ENCODE peak calls at places on chromosomes 5 and 9, in four cellular contexts. One of them, this sample, is unnamed.
A peak's percentile ranks its signal among the peaks of the same experiment; 100 is the strongest.

GRCh38 chr5:317086-317811 is 4.3 kb upstream of the AHRR start:
- DNase-seq in ovary: no peak
- DNase-seq in HCT116: peak; percentile 52
- DNase-seq in transverse colon: peak; percentile 38
- DNase-seq in this sample: no peak

GRCh38 chr5:34918025-34918424 is 2.5 kb downstream of the BRIX1 start:
- DNase-seq in ovary: no peak
- DNase-seq in HCT116: no peak
- DNase-seq in transverse colon: no peak
- DNase-seq in this sample: no peak

GRCh38 chr5:140169410-140169809 is 5.6 kb upstream of the CYSTM1 start:
- DNase-seq in ovary: no peak
- DNase-seq in HCT116: no peak
- DNase-seq in transverse colon: no peak
- DNase-seq in this sample: no peak

GRCh38 chr5:75610201-75610600 is 1.1 kb upstream of the ANKDD1B start:
- DNase-seq in ovary: no peak
- DNase-seq in HCT116: no peak
- DNase-seq in transverse colon: no peak
- DNase-seq in this sample: no peak

GRCh38 chr9:92661127-92661526 is 8.8 kb downstream of the IPPK start:
- DNase-seq in ovary: no peak
- DNase-seq in HCT116: no peak
- DNase-seq in transverse colon: no peak
- DNase-seq in this sample: no peak

GRCh38 chr5:7385681-7386080 is 10.3 kb upstream of the ADCY2 start:
- DNase-seq in ovary: no peak
- DNase-seq in HCT116: no peak
- DNase-seq in transverse colon: no peak
- DNase-seq in this sample: no peak

GRCh38 chr5:142059304-142059940 is 46.6 kb upstream of the GNPDA1 start:
- DNase-seq in ovary: no peak
- DNase-seq in HCT116: peak; percentile 35
- DNase-seq in transverse colon: no peak
- DNase-seq in this sample: no peak

GRCh38 chr5:620152-620551 is 8.0 kb downstream of the CEP72 start:
- DNase-seq in ovary: no peak
- DNase-seq in HCT116: no peak
- DNase-seq in transverse colon: no peak
- DNase-seq in this sample: no peak

GRCh38 chr9:121226186-121226585 is 24.5 kb upstream of the RAB14 start:
- DNase-seq in ovary: no peak
- DNase-seq in HCT116: no peak
- DNase-seq in transverse colon: no peak
- DNase-seq in this sample: no peak

GRCh38 chr9:129597355-129598088 is 23.4 kb downstream of the C9orf50 start:
- DNase-seq in ovary: peak; percentile 87
- DNase-seq in HCT116: peak; percentile 86
- DNase-seq in transverse colon: peak; percentile 62
- DNase-seq in this sample: no peak
- H3K4me3 ChIP-seq in ovary: peak overlapping the region; percentile 45
- H3K4me3 ChIP-seq in HCT116: peak overlapping the region; percentile 67
- H3K4me3 ChIP-seq in transverse colon: peak overlapping the region; percentile 32
- H3K4me3 ChIP-seq in this sample: peak overlapping the region; percentile 37

GRCh38 chr9:137814841-137815240 is 62.7 kb upstream of the CACNA1B start:
- DNase-seq in ovary: no peak
- DNase-seq in HCT116: no peak
- DNase-seq in transverse colon: no peak
- DNase-seq in this sample: no peak
- H3K36me3 ChIP-seq in ovary: no peaks in the 10 kb centered on the region
- H3K36me3 ChIP-seq in HCT116: peaks cover 19% of the 10 kb centered on the region
- H3K36me3 ChIP-seq in transverse colon: no peaks in the 10 kb centered on the region
- H3K36me3 ChIP-seq in this sample: peaks cover 2% of the 10 kb centered on the region

GRCh38 chr9:125747053-125747764 is at the start of gene PBX3:
- DNase-seq in ovary: peak; percentile 78
- DNase-seq in HCT116: no peak
- DNase-seq in transverse colon: peak; percentile 54
- DNase-seq in this sample: no peak

GRCh38 chr9:125745682-125746016 is 1.5 kb upstream of the PBX3 start:
- DNase-seq in ovary: no peak
- DNase-seq in HCT116: no peak
- DNase-seq in transverse colon: no peak
- DNase-seq in this sample: no peak

GRCh38 chr9:125746017-125746773 is 978 bp upstream of the PBX3 start:
- DNase-seq in ovary: peak; percentile 94
- DNase-seq in HCT116: peak; percentile 91
- DNase-seq in transverse colon: peak; percentile 96
- DNase-seq in this sample: peak; percentile 76

GRCh38 chr9:125747765-125748510 is 765 bp downstream of the PBX3 start:
- DNase-seq in ovary: peak; percentile 56
- DNase-seq in HCT116: no peak
- DNase-seq in transverse colon: peak; percentile 42
- DNase-seq in this sample: no peak

GRCh38 chr9:125746774-125747052 is 460 bp upstream of the PBX3 start:
- DNase-seq in ovary: no peak
- DNase-seq in HCT116: no peak
- DNase-seq in transverse colon: no peak
- DNase-seq in this sample: no peak
- H3K4me3 ChIP-seq in ovary: peak overlapping the region; percentile 77
- H3K4me3 ChIP-seq in HCT116: peak overlapping the region; percentile 44
- H3K4me3 ChIP-seq in transverse colon: peak overlapping the region; percentile 60
- H3K4me3 ChIP-seq in this sample: peak overlapping the region; percentile 63

GRCh38 chr9:14366071-14366470 is 52.1 kb upstream of the NFIB start:
- DNase-seq in ovary: no peak
- DNase-seq in HCT116: no peak
- DNase-seq in transverse colon: no peak
- DNase-seq in this sample: no peak

GRCh38 chr9:14373319-14373632 is 59.3 kb upstream of the NFIB start:
- DNase-seq in ovary: no peak
- DNase-seq in HCT116: no peak
- DNase-seq in transverse colon: no peak
- DNase-seq in this sample: no peak

GRCh38 chr9:14372437-14373318 is 58.7 kb upstream of the NFIB start:
- DNase-seq in ovary: no peak
- DNase-seq in HCT116: peak; percentile 4
- DNase-seq in transverse colon: no peak
- DNase-seq in this sample: peak; percentile 67

GRCh38 chr9:14365667-14366066 is 51.7 kb upstream of the NFIB start:
- DNase-seq in ovary: no peak
- DNase-seq in HCT116: no peak
- DNase-seq in transverse colon: no peak
- DNase-seq in this sample: no peak

GRCh38 chr9:14369011-14369410 is 55.1 kb upstream of the NFIB start:
- DNase-seq in ovary: no peak
- DNase-seq in HCT116: no peak
- DNase-seq in transverse colon: no peak
- DNase-seq in this sample: no peak
- H3K36me3 ChIP-seq in ovary: no peaks in the 10 kb centered on the region
- H3K36me3 ChIP-seq in HCT116: no peaks in the 10 kb centered on the region
- H3K36me3 ChIP-seq in transverse colon: no peaks in the 10 kb centered on the region
- H3K36me3 ChIP-seq in this sample: no peaks in the 10 kb centered on the region

GRCh38 chr5:149406979-149407306 is 27.9 kb upstream of the IL17B start:
- DNase-seq in ovary: no peak
- DNase-seq in HCT116: no peak
- DNase-seq in transverse colon: no peak
- DNase-seq in this sample: no peak
- H3K4me3 ChIP-seq in ovary: peak overlapping the region; percentile 54
- H3K4me3 ChIP-seq in HCT116: no peak overlapping the region
- H3K4me3 ChIP-seq in transverse colon: peak overlapping the region; percentile 49
- H3K4me3 ChIP-seq in this sample: peak overlapping the region; percentile 4

GRCh38 chr5:134564396-134564795 is 38.9 kb downstream of the JADE2 start:
- DNase-seq in ovary: no peak
- DNase-seq in HCT116: no peak
- DNase-seq in transverse colon: no peak
- DNase-seq in this sample: no peak

GRCh38 chr5:134561871-134562296 is 36.4 kb downstream of the JADE2 start:
- DNase-seq in ovary: no peak
- DNase-seq in HCT116: peak; percentile 7
- DNase-seq in transverse colon: no peak
- DNase-seq in this sample: no peak

GRCh38 chr5:134563962-134564361 is 38.5 kb downstream of the JADE2 start:
- DNase-seq in ovary: no peak
- DNase-seq in HCT116: no peak
- DNase-seq in transverse colon: no peak
- DNase-seq in this sample: no peak

GRCh38 chr5:134559672-134560071 is 34.2 kb downstream of the JADE2 start:
- DNase-seq in ovary: no peak
- DNase-seq in HCT116: no peak
- DNase-seq in transverse colon: no peak
- DNase-seq in this sample: no peak

DNA sequence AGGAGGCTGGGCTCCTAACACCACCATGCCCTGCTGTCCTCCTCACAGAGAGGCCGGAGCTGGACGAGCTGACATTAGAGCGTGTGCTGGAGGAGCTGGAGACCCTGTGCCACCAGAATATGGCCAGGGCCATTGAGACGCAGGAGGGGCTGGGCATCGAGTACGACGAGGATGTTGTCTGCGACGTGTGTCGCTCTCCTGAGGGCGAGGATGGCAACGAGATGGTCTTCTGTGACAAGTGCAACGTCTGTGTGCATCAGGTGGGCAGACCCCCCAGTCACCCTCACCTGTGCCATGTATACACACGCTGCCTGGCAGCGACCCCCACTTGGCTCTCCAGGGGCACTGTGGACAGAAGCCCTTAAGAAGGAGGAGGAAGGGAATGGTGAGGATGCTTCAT is 35.2 kb downstream of the JADE2 start:
- DNase-seq in ovary: no peak
- DNase-seq in HCT116: no peak
- DNase-seq in transverse colon: no peak
- DNase-seq in this sample: no peak
- H3K36me3 ChIP-seq in ovary: no peaks in the 10 kb centered on the region
- H3K36me3 ChIP-seq in HCT116: peaks cover 18% of the 10 kb centered on the region
- H3K36me3 ChIP-seq in transverse colon: no peaks in the 10 kb centered on the region
- H3K36me3 ChIP-seq in this sample: peaks cover 6% of the 10 kb centered on the region

DNA sequence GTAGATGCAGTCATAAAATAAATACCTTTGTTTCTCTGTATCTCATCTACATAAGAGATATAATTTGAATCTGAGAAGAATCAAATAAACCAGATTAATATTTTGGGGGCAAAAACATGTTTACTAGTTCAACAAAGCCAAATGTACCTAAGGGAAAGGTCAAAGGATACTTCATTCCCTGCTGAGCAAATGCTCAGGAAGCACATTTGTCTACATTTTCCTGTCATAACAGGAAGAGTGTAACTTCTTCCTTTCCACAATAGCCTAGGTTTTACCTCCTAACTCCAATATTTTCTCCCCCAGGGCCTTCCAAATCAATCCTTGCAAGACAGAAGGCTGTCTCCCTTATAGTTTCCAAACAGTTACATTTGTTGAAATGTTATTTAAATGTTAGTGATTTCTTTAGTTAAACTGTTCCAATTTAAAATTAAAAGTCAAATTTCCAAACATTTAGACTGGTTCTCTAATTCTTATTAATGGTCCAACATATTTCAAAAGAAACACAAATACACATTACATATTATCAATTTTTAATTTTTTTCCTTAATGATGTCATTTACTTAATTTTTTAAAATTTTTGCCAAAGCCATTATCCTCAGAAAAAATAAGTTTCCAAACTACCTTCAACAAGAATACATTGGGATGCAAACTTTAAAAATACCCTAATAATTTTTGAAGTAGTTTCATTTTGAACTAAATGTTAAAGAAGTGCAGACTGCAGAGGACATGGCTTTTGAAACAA is 67.8 kb downstream of the MEF2C start:
- DNase-seq in ovary: no peak
- DNase-seq in HCT116: no peak
- DNase-seq in transverse colon: no peak
- DNase-seq in this sample: no peak
- H3K4me3 ChIP-seq in ovary: no peak overlapping the region
- H3K4me3 ChIP-seq in HCT116: no peak overlapping the region
- H3K4me3 ChIP-seq in transverse colon: no peak overlapping the region
- H3K4me3 ChIP-seq in this sample: no peak overlapping the region

DNA sequence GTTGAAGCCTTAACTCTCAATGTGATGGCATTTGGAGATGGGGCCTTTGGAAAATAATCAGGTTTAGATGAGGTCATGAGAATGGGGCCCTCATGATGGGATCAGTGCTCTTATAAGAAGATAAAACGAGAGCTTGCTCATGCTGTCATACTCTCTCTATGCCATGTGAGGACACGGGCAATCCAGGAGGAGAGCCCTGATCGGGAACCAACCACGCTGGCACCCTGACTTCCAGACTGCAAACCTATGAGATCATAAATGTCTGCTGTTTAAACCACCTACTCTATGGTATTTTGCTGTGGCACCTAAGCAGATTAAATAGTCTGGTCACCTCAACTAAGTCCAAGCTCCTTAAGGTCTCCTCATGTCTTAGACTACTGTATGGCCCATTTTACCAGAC is 10.0 kb downstream of the HMGCS1 start:
- DNase-seq in ovary: no peak
- DNase-seq in HCT116: no peak
- DNase-seq in transverse colon: no peak
- DNase-seq in this sample: no peak
- H3K36me3 ChIP-seq in ovary: no peaks in the 10 kb centered on the region
- H3K36me3 ChIP-seq in HCT116: no peaks in the 10 kb centered on the region
- H3K36me3 ChIP-seq in transverse colon: no peaks in the 10 kb centered on the region
- H3K36me3 ChIP-seq in this sample: no peaks in the 10 kb centered on the region

GRCh38 chr5:72622152-72622760 is 115.0 kb upstream of the ZNF366 start:
- DNase-seq in ovary: no peak
- DNase-seq in HCT116: no peak
- DNase-seq in transverse colon: no peak
- DNase-seq in this sample: no peak

GRCh38 chr5:72625369-72625768 is 118.2 kb upstream of the ZNF366 start:
- DNase-seq in ovary: no peak
- DNase-seq in HCT116: no peak
- DNase-seq in transverse colon: no peak
- DNase-seq in this sample: no peak

GRCh38 chr5:72621576-72621975 is 114.4 kb upstream of the ZNF366 start:
- DNase-seq in ovary: no peak
- DNase-seq in HCT116: no peak
- DNase-seq in transverse colon: no peak
- DNase-seq in this sample: no peak

GRCh38 chr5:72624641-72625236 is 117.5 kb upstream of the ZNF366 start:
- DNase-seq in ovary: no peak
- DNase-seq in HCT116: no peak
- DNase-seq in transverse colon: no peak
- DNase-seq in this sample: no peak

GRCh38 chr5:72623936-72624335 is 116.7 kb upstream of the ZNF366 start:
- DNase-seq in ovary: no peak
- DNase-seq in HCT116: no peak
- DNase-seq in transverse colon: no peak
- DNase-seq in this sample: no peak
- H3K4me3 ChIP-seq in ovary: no peak overlapping the region
- H3K4me3 ChIP-seq in HCT116: no peak overlapping the region
- H3K4me3 ChIP-seq in transverse colon: no peak overlapping the region
- H3K4me3 ChIP-seq in this sample: no peak overlapping the region

This sample was measured in kidney epithelial cell.